ENCODE peak calls at places on chromosomes 16 and 17, in eight cellular contexts. F is neural progenitor cell, G is cardiac fibroblast, W is heart right ventricle, Y is body of pancreas, H is type B pancreatic cell, O is left ventricle myocardium inferior, S is AG04450. X is an unnamed sample.

GRCh38 chr17:63293310-63293709 is 152.8 kb downstream of the CYB561 start:
- DNase-seq in F (no peak), G (peak), W (no peak), Y (no peak), H (no peak), O (no peak), S (no peak), X (no peak)

GRCh38 chr16:9797306-9797705 is 384.9 kb downstream of the GRIN2A start:
- DNase-seq in F (no peak), G (no peak), W (peak), Y (no peak), H (no peak), O (peak), S (no peak), X (no peak)

GRCh38 chr17:42617956-42618431 is 8.5 kb downstream of the TUBG1 start:
- DNase-seq in F (no peak), G (no peak), W (no peak), Y (peak), H (no peak), O (no peak), S (no peak), X (no peak)

GRCh38 chr17:48871551-48872351 is 20.8 kb upstream of the ATP5MC1 start:
- DNase-seq in F (no peak), G (peak), W (peak), Y (peak), H (no peak), O (peak), S (no peak), X (no peak)

GRCh38 chr16:11075163-11075562 is 130.8 kb downstream of the CLEC16A start:
- DNase-seq in F (no peak), G (no peak), W (no peak), Y (no peak), H (no peak), O (no peak), S (no peak), X (no peak)

GRCh38 chr17:51045616-51046526 is 74.8 kb downstream of the SPAG9 start:
- DNase-seq in F (peak), G (peak), W (no peak), Y (no peak), H (no peak), O (no peak), S (no peak), X (no peak)

GRCh38 chr17:2343421-2343820 is 6.1 kb downstream of the SGSM2 start:
- DNase-seq in F (no peak), G (no peak), W (no peak), Y (no peak), H (no peak), O (no peak), S (no peak), X (no peak)

GRCh38 chr16:69927056-69927757 is 23.9 kb upstream of the CLEC18A start:
- DNase-seq in F (no peak), G (peak), W (peak), Y (peak), H (no peak), O (peak), S (no peak), X (no peak)

GRCh38 chr17:2593846-2594656 is 597 bp downstream of the PAFAH1B1 start:
- DNase-seq in F (peak), G (peak), W (peak), Y (peak), H (peak), O (peak), S (peak), X (peak)

GRCh38 chr16:7140899-7141298 is 191.7 kb upstream of the RBFOX1 start:
- DNase-seq in F (no peak), G (no peak), W (no peak), Y (no peak), H (no peak), O (no peak), S (no peak), X (no peak)

GRCh38 chr16:10949424-10949970 is 5.1 kb downstream of the CLEC16A start:
- DNase-seq in F (peak), G (peak), W (no peak), Y (peak), H (no peak), O (no peak), S (no peak), X (no peak)

GRCh38 chr16:79623076-79623475 is 22.5 kb upstream of the MAF start:
- DNase-seq in F (no peak), G (no peak), W (no peak), Y (no peak), H (no peak), O (no peak), S (no peak), X (no peak)

GRCh38 chr17:47220531-47220999 is 11.4 kb downstream of the MYL4 start:
- DNase-seq in F (no peak), G (no peak), W (no peak), Y (no peak), H (no peak), O (no peak), S (no peak), X (no peak)

GRCh38 chr17:64178011-64178825 is 48.3 kb upstream of the ERN1 start:
- DNase-seq in F (no peak), G (no peak), W (no peak), Y (peak), H (no peak), O (no peak), S (no peak), X (no peak)

GRCh38 chr16:68064791-68065365 is 20.3 kb upstream of the NFATC3 start:
- DNase-seq in F (peak), G (peak), W (peak), Y (peak), H (no peak), O (peak), S (no peak), X (no peak)

GRCh38 chr17:47935961-47936360 is 5.4 kb upstream of the PNPO start:
- DNase-seq in F (no peak), G (peak), W (no peak), Y (no peak), H (no peak), O (no peak), S (peak), X (no peak)

GRCh38 chr17:7019839-7020519 is 2.9 kb upstream of the BCL6B start:
- DNase-seq in F (peak), G (peak), W (peak), Y (peak), H (no peak), O (no peak), S (no peak), X (no peak)

GRCh38 chr16:73047536-73048291 is at the start of gene ZFHX3:
- DNase-seq in F (peak), G (peak), W (peak), Y (peak), H (no peak), O (peak), S (no peak), X (no peak)

GRCh38 chr17:55588446-55588845 is 77.2 kb upstream of the SMIM36 start:
- DNase-seq in F (no peak), G (peak), W (no peak), Y (no peak), H (no peak), O (no peak), S (no peak), X (no peak)

GRCh38 chr17:55996826-55997225 is 156.4 kb upstream of the ANKFN1 start:
- DNase-seq in F (no peak), G (no peak), W (no peak), Y (no peak), H (no peak), O (no peak), S (no peak), X (no peak)

GRCh38 chr17:71247455-71248015 is 873.3 kb upstream of the SOX9 start:
- DNase-seq in F (no peak), G (no peak), W (no peak), Y (no peak), H (no peak), O (no peak), S (no peak), X (no peak)

GRCh38 chr16:69107311-69107962 is 2.0 kb downstream of the HAS3 start:
- DNase-seq in F (peak), G (peak), W (peak), Y (peak), H (no peak), O (peak), S (no peak), X (no peak)

GRCh38 chr16:89895482-89896250 is 22.3 kb downstream of the TCF25 start:
- DNase-seq in F (no peak), G (no peak), W (no peak), Y (no peak), H (no peak), O (no peak), S (no peak), X (no peak)

GRCh38 chr16:74226361-74226979 is 70.1 kb upstream of the PSMD7 start:
- DNase-seq in F (peak), G (peak), W (no peak), Y (no peak), H (no peak), O (no peak), S (no peak), X (no peak)

GRCh38 chr17:31458829-31459228 is 67.4 kb downstream of the RAB11FIP4 start:
- DNase-seq in F (no peak), G (no peak), W (no peak), Y (no peak), H (no peak), O (no peak), S (no peak), X (no peak)

GRCh38 chr16:85728879-85729278 is 22.0 kb downstream of the C16orf74 start:
- DNase-seq in F (peak), G (no peak), W (no peak), Y (no peak), H (no peak), O (no peak), S (no peak), X (no peak)
- TF ChIP-seq CTCF in F (peak), G (peak), W (no peak), Y (no peak), H (peak), O (no peak), S (peak), X (no peak)

DNA sequence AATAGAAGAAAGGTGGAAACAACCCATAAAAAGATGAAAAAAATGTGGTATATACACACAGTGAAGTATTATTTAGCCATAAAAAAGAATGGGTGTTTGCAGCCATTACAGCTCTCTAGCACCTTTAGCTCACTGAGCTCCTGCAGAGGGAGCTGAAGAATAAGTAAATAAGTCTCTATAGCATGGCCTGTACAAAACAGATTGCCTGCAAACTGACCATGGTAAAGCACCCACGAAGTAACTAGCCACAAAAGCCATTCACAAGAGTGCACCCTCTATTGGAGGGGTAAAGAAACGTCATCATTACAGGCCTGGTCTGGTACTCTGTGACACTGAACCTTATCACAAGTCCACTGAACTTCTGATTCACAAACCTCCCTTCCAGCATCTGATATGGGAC is 76.3 kb downstream of the USP32 start:
- DNase-seq in F (no peak), G (peak), W (no peak), Y (no peak), H (no peak), O (no peak), S (no peak), X (no peak)
- TF ChIP-seq CTCF in F (no peak), G (peak), W (no peak), Y (no peak), H (no peak), O (no peak), S (no peak), X (no peak)

DNA sequence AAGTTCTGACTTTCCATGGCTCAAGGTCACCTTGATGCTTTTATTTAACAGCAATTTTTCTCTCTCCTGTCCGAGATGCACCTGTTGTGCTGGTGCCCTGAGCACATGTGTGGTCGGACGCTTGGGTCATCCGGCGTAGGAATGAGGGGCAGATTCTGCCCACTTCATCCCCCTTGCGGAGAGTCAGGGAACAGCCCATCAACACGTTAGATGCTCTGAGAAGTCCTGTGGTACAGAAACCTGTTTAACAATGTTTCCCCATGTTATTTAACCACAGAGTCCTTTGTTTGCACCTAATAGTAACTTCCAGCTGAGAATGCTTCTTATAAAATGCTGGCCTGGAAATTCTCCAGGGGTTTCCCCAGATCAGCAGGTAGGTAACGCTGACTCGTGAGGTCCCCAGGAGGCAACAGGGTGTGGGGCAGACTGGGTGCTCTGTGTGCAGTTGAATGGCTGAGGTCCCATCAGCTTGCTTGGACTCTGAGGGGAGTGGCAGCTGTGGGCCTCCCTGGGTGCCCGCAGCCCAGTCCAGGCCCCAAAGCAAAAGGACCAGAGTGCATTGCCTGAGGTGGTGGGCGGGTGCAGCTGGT is 17.8 kb downstream of the DOC2B start:
- DNase-seq in F (peak), G (no peak), W (no peak), Y (no peak), H (no peak), O (no peak), S (no peak), X (no peak)
- TF ChIP-seq CTCF in F (peak), G (no peak), W (no peak), Y (no peak), H (peak), O (no peak), S (peak), X (no peak)

DNA sequence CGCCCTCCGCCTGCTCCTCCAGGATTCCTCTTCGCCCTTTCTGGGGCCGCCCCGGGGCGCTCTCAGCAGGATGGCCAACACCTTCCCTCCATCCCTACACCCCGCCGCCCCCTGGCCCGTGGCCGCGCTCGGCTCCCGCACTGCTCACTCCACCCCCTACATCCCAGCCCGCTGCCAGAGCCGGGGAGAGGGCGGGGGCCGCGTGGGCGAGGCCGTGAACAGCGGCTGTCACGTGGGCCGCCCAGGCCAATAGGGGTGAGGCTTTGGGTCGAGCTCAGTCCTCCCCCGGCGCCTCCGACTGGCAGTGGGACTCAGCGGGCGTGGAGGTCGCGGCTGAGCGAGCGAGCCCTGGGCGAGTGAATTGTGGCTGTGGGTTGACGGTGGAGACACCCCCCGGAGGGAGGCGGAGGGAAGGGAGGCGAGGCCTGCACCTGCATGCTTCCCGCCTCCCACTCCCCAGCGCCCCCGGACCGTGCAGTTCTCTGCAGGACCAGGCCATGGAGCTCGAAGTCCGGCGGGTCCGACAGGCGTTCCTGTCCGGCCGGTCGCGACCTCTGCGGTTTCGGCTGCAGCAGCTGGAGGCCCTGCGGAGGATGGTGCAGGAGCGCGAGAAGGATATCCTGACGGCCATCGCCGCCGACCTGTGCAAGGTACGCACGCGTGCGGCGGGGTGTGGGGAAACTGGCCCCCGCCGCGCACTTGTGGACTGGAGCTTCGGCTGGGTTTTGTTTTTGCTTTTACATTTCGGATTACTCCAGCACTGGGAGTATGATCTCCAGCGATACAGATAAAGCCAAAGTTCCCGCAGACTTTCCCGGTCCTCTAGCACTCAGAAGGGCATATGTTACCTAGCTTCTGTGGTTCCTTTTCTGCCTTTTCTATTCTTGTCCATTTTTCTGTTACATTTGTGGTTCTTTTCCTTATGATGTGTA is at the start of gene ALDH3A2:
- DNase-seq in F (peak), G (peak), W (peak), Y (peak), H (peak), O (peak), S (peak), X (peak)
- TF ChIP-seq CTCF in F (peak), G (peak), W (peak), Y (peak), H (peak), O (peak), S (no peak), X (no peak)

DNA sequence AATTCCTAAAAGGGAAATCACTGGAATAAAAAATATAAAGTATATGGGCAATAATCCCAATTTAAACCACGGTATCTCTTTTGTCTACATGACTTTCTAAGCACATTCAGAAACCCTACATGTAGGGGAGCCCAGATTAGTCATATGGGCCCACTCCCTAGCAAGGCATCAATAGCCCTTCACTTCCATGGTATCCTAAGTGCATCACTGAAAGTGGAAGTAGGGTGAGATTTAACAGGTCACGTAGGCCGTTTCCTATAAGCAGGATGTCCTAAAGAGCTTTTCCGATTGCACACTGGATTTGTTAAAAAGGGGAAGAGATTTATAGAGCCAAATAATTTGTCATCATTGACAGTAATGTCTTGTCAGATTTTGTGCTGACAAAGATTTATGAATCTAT is 39.0 kb downstream of the CA4 start:
- DNase-seq in F (no peak), G (no peak), W (no peak), Y (no peak), H (no peak), O (no peak), S (no peak), X (no peak)
- TF ChIP-seq CTCF in F (no peak), G (no peak), W (no peak), Y (no peak), H (no peak), O (no peak), S (no peak), X (no peak)

GRCh38 chr17:75405365-75406221 is at the start of gene GRB2:
- DNase-seq in F (peak), G (peak), W (peak), Y (peak), H (peak), O (peak), S (peak), X (peak)
- TF ChIP-seq CTCF in F (no peak), G (no peak), W (no peak), Y (peak), H (no peak), O (no peak), S (no peak), X (no peak)

GRCh38 chr16:4539716-4540284 is 1.2 kb upstream of the CDIP1 start:
- DNase-seq in F (no peak), G (no peak), W (no peak), Y (no peak), H (no peak), O (no peak), S (no peak), X (no peak)

GRCh38 chr16:4537376-4538066 is 1.1 kb downstream of the CDIP1 start:
- DNase-seq in F (peak), G (no peak), W (no peak), Y (peak), H (no peak), O (peak), S (no peak), X (no peak)

GRCh38 chr16:4538067-4538385 is 547 bp downstream of the CDIP1 start:
- DNase-seq in F (no peak), G (no peak), W (no peak), Y (no peak), H (no peak), O (no peak), S (no peak), X (no peak)

GRCh38 chr16:4536391-4537106 is 2.0 kb downstream of the CDIP1 start:
- DNase-seq in F (no peak), G (no peak), W (no peak), Y (no peak), H (no peak), O (no peak), S (no peak), X (no peak)

GRCh38 chr16:4538386-4539235 is at the start of gene CDIP1:
- DNase-seq in F (peak), G (peak), W (peak), Y (peak), H (peak), O (peak), S (peak), X (peak)
- TF ChIP-seq CTCF in F (peak), G (no peak), W (peak), Y (peak), H (peak), O (peak), S (no peak), X (no peak)

DNA sequence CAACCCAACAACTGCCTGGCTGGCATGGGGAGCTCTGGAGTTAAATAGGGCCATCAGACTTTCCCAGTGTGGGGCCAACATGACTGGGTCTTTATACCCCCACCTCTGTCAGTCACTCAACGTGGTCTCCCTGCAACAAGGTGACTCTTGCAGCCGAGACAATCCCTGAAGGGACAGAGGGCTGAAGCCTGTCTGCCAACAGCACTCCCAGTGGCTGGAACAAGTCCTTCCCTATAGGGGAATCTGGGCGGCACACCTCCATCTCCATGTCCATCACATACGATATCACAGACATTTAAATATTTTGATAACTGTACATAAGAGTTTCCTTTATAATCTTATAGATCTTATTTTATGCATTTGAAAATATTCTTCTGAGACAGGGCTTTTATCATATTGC is 4.8 kb upstream of the MAPT start:
- DNase-seq in F (peak), G (no peak), W (no peak), Y (no peak), H (no peak), O (no peak), S (no peak), X (no peak)
- TF ChIP-seq CTCF in F (peak), G (no peak), W (no peak), Y (no peak), H (peak), O (peak), S (peak), X (no peak)